ENCODE peak calls at places on chromosome 19, in six cellular contexts. F is ELF-1; A is activated T-helper 1 cell treated with Interleukin-2 at 50 U/mL for 16 hours; D is stimulated activated CD4-positive, alpha-beta T cell treated with anti-CD3 and anti-CD28 coated beads, Interleukin-2, amount 100 ng/mL, for 24 hours; T is NCI-H1048; O is lung. Q is an unnamed sample.

GRCh38 chr19:37991176-37991835 is 84.3 kb downstream of the SIPA1L3 start:
- DNase-seq in A (no peak), D (no peak), T (no peak), O (no peak), F (no peak), Q (no peak)

GRCh38 chr19:12779162-12779993 is 4.0 kb upstream of the HOOK2 start:
- DNase-seq in F (peak), O (no peak), D (no peak), A (no peak), T (no peak), Q (no peak)

GRCh38 chr19:10258080-10258710 is 6.2 kb downstream of the MRPL4 start:
- DNase-seq in F (no peak), A (no peak), D (no peak), T (no peak), O (no peak), Q (no peak)

GRCh38 chr19:2722541-2723344 is 1.6 kb upstream of the DIRAS1 start:
- DNase-seq in A (no peak), D (no peak), T (no peak), F (no peak), O (no peak), Q (no peak)

GRCh38 chr19:33129901-33130300 is 2.0 kb upstream of the WDR88 start:
- DNase-seq in T (no peak), F (no peak), O (no peak), D (no peak), A (no peak), Q (no peak)

GRCh38 chr19:39499082-39499642 is 415 bp downstream of the DLL3 start:
- DNase-seq in A (no peak), O (no peak), T (no peak), D (no peak), F (no peak), Q (no peak)

GRCh38 chr19:43525836-43526771 is 897 bp downstream of the ETHE1 start:
- DNase-seq in A (no peak), T (no peak), D (peak), O (no peak), F (peak), Q (no peak)

GRCh38 chr19:39182174-39182505 is 14.6 kb upstream of the NCCRP1 start:
- DNase-seq in A (no peak), F (no peak), T (no peak), O (no peak), D (no peak), Q (no peak)

GRCh38 chr19:9009935-9010651 is at the start of gene MUC16:
- DNase-seq in D (no peak), O (no peak), F (no peak), T (no peak), A (no peak), Q (no peak)

GRCh38 chr19:46727036-46727501 is 10.2 kb upstream of the PRKD2 start:
- DNase-seq in A (no peak), D (no peak), O (no peak), F (no peak), T (no peak), Q (no peak)

Q was measured in effector CD8-positive, alpha-beta T cell.